ENCODE peak calls at places on chromosomes 3 and 15, in six cellular contexts. O is cardiac muscle cell, P is OCI-LY7, Q is ovary, X is uterus, S is left ventricle myocardium inferior. U is an unnamed sample.

GRCh38 chr15:88014492-88014891 is 242.0 kb downstream of the NTRK3 start:
- DNase-seq in O (no peak), P (no peak), Q (no peak), X (no peak), S (no peak), U (no peak)

GRCh38 chr15:75637245-75638009 is 2.6 kb downstream of the IMP3 start:
- DNase-seq in O (no peak), P (no peak), Q (no peak), X (no peak), S (no peak), U (no peak)

GRCh38 chr15:84634228-84634837 is 19.8 kb downstream of the WDR73 start:
- DNase-seq in O (no peak), P (no peak), Q (no peak), X (no peak), S (no peak), U (no peak)

GRCh38 chr3:119794971-119795612 is 13.2 kb downstream of the NR1I2 start:
- DNase-seq in O (peak; percentile 43), P (no peak), Q (no peak), X (no peak), S (no peak), U (no peak)

GRCh38 chr3:15796771-15797599 is 794 bp downstream of the ANKRD28 start:
- DNase-seq in O (peak; percentile 8), P (no peak), Q (no peak), X (no peak), S (no peak), U (peak; percentile 40)

GRCh38 chr3:172244011-172244410 is 204.2 kb downstream of the GHSR start:
- DNase-seq in O (no peak), P (no peak), Q (no peak), X (no peak), S (no peak), U (no peak)

GRCh38 chr3:30293621-30294240 is 312.7 kb upstream of the TGFBR2 start:
- DNase-seq in O (no peak), P (no peak), Q (no peak), X (no peak), S (no peak), U (no peak)

GRCh38 chr3:88219138-88219792 is 69.5 kb downstream of the C3orf38 start:
- DNase-seq in O (peak; percentile 88), P (peak; percentile 81), Q (no peak), X (no peak), S (no peak), U (peak; percentile 69)

GRCh38 chr3:178618197-178618596 is 82.0 kb downstream of the KCNMB2 start:
- DNase-seq in O (no peak), P (no peak), Q (no peak), X (no peak), S (no peak), U (peak; percentile 12)

GRCh38 chr3:101643861-101644613 is 32.9 kb downstream of the ZBTB11 start:
- DNase-seq in O (no peak), P (no peak), Q (no peak), X (peak; percentile 19), S (no peak), U (peak; percentile 21)

GRCh38 chr3:168991813-168992212 is 671.7 kb downstream of the MECOM start:
- DNase-seq in O (no peak), P (no peak), Q (no peak), X (no peak), S (no peak), U (no peak)

GRCh38 chr3:99232696-99233095 is 331.2 kb upstream of the DCBLD2 start:
- DNase-seq in O (no peak), P (no peak), Q (no peak), X (no peak), S (no peak), U (no peak)

GRCh38 chr3:94225176-94225742 is 162.4 kb downstream of the NSUN3 start:
- DNase-seq in O (no peak), P (no peak), Q (no peak), X (no peak), S (no peak), U (no peak)

GRCh38 chr3:62365311-62366092 is 7.8 kb downstream of the FEZF2 start:
- DNase-seq in O (no peak), P (no peak), Q (no peak), X (no peak), S (no peak), U (no peak)

GRCh38 chr3:127740136-127740915 is 67.6 kb downstream of the ABTB1 start:
- DNase-seq in O (no peak), P (no peak), Q (no peak), X (no peak), S (no peak), U (no peak)

GRCh38 chr15:85761635-85762034 is 33.1 kb downstream of the KLHL25 start:
- DNase-seq in O (no peak), P (no peak), Q (no peak), X (no peak), S (no peak), U (no peak)

GRCh38 chr3:126524429-126524988 is 554 bp downstream of the CHST13 start:
- DNase-seq in O (no peak), P (no peak), Q (no peak), X (no peak), S (peak; percentile 37), U (no peak)

GRCh38 chr3:3196148-3196861 is 16.8 kb upstream of the CRBN start:
- DNase-seq in O (peak; percentile 42), P (peak; percentile 3), Q (no peak), X (no peak), S (no peak), U (peak; percentile 13)

GRCh38 chr15:43505723-43506122 is 11.7 kb upstream of the MAP1A start:
- DNase-seq in O (peak; percentile 36), P (no peak), Q (no peak), X (no peak), S (no peak), U (no peak)

GRCh38 chr3:66500575-66501482 is at the start of gene LRIG1:
- DNase-seq in O (peak; percentile 99), P (peak; percentile 99), Q (peak; percentile 100), X (peak; percentile 100), S (peak; percentile 100), U (peak; percentile 99)
- TF ChIP-seq CTCF in O (no peak), P (no peak), Q (peak; percentile 41), X (peak; percentile 49), S (peak; percentile 71), U (no peak)

GRCh38 chr15:63544253-63545026 is 40.0 kb downstream of the USP3 start:
- DNase-seq in O (no peak), P (peak; percentile 47), Q (no peak), X (no peak), S (no peak), U (peak; percentile 25)
- H3K4me3 ChIP-seq in O (no peak overlapping the region), P (peak overlapping the region; percentile 44), Q (no peak overlapping the region), X (no peak overlapping the region), S (no peak overlapping the region), U (peak overlapping the region; percentile 13)

GRCh38 chr3:79405183-79405582 is 362.6 kb downstream of the ROBO1 start:
- DNase-seq in O (no peak), P (no peak), Q (no peak), X (no peak), S (no peak), U (no peak)

GRCh38 chr3:79410617-79411016 is 357.2 kb downstream of the ROBO1 start:
- DNase-seq in O (no peak), P (no peak), Q (no peak), X (no peak), S (no peak), U (no peak)

GRCh38 chr3:79410136-79410535 is 357.7 kb downstream of the ROBO1 start:
- DNase-seq in O (no peak), P (no peak), Q (no peak), X (no peak), S (no peak), U (no peak)

GRCh38 chr3:79406175-79406574 is 361.6 kb downstream of the ROBO1 start:
- DNase-seq in O (no peak), P (no peak), Q (no peak), X (no peak), S (no peak), U (no peak)
- TF ChIP-seq CTCF in O (peak; percentile 27), P (peak; percentile 41), Q (no peak), X (no peak), S (no peak), U (no peak)

DNA sequence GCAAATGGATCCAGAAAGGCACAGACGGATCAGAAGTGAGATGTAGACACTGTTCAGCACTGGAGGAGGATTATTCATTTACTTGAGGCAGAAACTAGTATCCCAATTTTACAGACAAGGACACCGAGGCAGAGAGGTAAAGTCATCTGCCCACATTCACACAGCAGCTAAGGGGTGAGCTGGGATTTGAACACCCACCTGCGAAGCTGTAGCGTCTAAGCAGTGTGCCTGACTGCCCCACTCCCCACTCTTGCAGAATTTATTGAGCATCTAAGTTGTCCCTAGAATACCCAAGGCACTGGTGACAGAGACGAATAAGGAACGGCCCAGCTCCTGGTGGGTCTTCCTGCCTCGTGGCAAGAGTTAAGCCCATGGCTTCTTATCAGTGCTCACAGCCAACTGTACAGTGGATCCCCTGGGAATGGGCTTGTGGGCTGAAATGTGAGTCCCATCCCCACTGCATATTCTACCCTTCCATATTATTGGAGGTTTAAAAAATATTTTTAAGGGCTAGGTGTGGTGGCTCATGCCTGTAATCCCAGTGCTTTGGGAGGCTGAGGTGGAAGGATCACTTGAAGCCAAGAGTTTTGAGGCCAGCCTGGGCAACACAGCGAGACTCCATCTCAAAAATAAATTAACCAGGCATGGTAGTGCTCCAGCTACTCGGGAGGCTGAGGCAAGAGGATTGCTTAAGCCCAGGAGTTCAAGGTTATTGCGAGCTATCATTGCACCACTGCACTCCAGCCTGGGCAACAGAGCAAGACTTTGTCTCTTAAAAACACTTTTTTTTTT is 77.6 kb downstream of the IQSEC1 start:
- DNase-seq in O (no peak), P (no peak), Q (no peak), X (no peak), S (no peak), U (no peak)
- H3K4me3 ChIP-seq in O (no peak overlapping the region), P (peak overlapping the region; percentile 69), Q (no peak overlapping the region), X (no peak overlapping the region), S (peak overlapping the region; percentile 92), U (peak overlapping the region; percentile 75)

DNA sequence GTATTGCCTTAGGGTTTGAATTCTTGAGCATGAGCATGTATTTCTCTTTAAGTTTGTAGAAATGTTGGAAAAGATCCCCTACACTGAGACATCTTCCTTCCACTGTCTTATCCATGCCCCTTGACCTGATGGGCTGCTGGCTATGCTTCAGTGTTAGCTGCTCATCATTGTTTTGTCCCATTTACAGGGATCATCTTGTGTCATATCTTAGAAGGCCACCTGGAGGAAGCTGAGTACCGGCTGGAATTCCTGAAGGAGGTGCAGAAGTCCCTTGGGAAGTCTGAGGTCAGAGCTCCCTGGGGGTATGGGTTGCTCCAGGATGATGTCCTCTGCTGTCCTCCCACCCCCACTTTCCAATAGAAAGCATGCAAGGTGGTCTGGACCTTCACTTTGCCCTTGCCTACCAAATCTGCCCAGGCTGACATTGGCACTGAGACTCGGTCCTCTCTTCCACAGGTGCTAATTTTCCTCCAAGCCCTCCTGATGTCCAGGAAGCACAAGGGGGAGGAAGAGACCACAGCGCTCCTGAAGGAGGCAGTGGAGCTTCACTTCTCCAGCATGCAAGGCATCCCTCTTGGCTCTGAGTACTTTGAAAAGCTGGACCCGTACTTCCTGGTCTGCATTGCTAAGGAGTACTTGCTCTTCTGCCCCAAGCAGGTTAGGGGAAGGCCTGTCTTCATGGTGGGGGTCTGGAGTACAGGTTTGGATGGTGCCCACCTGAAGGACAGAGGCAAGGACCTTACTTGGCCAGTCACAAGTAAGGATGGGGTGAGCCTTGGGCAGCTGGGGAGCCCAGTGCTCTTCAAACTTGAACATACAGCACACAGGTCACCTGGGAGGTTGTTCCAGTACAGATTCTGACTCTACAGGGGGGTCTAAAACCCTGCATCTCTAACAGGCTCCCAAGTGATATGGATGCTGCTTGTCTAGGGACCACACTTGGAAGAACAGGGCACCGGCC is 17.7 kb downstream of the TTC21A start:
- DNase-seq in O (no peak), P (no peak), Q (no peak), X (no peak), S (no peak), U (no peak)
- TF ChIP-seq CTCF in O (peak; percentile 63), P (peak; percentile 13), Q (peak; percentile 18), X (peak; percentile 46), S (peak; percentile 35), U (no peak)